ENCODE peak calls at places on chromosomes 5 and 9, in nine cellular contexts. B, J, O, Q, W, Y, P, C and R are unnamed samples. For H3K36me3, the result is how much of the 10 kb centered on the place peaks cover.

GRCh38 chr9:134320916-134321570 is 5.2 kb upstream of the RXRA start:
- DNase-seq in B (no peak), J (no peak), O (peak), Q (no peak), W (peak), Y (peak), P (peak), C (peak), R (no peak)

GRCh38 chr5:72137826-72138409 is 30.6 kb downstream of the MAP1B start:
- DNase-seq in B (no peak), J (no peak), O (no peak), Q (no peak), W (no peak), Y (no peak), P (no peak), C (no peak), R (no peak)

GRCh38 chr9:92746567-92747458 is 17.8 kb downstream of the BICD2 start:
- DNase-seq in B (no peak), J (no peak), O (no peak), Q (peak), W (no peak), Y (no peak), P (no peak), C (no peak), R (no peak)

GRCh38 chr5:81749562-81750307 is 1.2 kb downstream of the SSBP2 start:
- DNase-seq in B (peak), J (peak), O (peak), Q (no peak), W (peak), Y (peak), P (peak), C (peak), R (peak)

GRCh38 chr9:79707589-79707988 is 135.8 kb downstream of the TLE4 start:
- DNase-seq in B (no peak), J (no peak), O (no peak), Q (no peak), W (no peak), Y (no peak), P (no peak), C (no peak), R (no peak)

GRCh38 chr5:1417586-1418225 is 27.5 kb downstream of the SLC6A3 start:
- DNase-seq in B (no peak), J (no peak), O (no peak), Q (no peak), W (peak), Y (no peak), P (no peak), C (peak), R (no peak)

GRCh38 chr9:135592625-135593024 is 31.1 kb downstream of the PAEP start:
- DNase-seq in B (peak), J (no peak), O (no peak), Q (no peak), W (peak), Y (no peak), P (no peak), C (peak), R (no peak)

GRCh38 chr9:31355965-31356364 is 1028.5 kb upstream of the ACO1 start:
- DNase-seq in B (no peak), J (no peak), O (no peak), Q (no peak), W (no peak), Y (no peak), P (no peak), C (no peak), R (no peak)

GRCh38 chr9:87039809-87040392 is 92.6 kb upstream of the GAS1 start:
- DNase-seq in B (no peak), J (no peak), O (no peak), Q (peak), W (no peak), Y (no peak), P (no peak), C (no peak), R (no peak)

GRCh38 chr5:158287643-158288228 is 428.8 kb upstream of the CLINT1 start:
- DNase-seq in B (no peak), J (no peak), O (peak), Q (peak), W (no peak), Y (no peak), P (no peak), C (no peak), R (no peak)

GRCh38 chr5:173888473-173889135 is 455 bp downstream of the CPEB4 start:
- DNase-seq in B (peak), J (peak), O (no peak), Q (no peak), W (peak), Y (peak), P (peak), C (peak), R (peak)

GRCh38 chr9:99833735-99834134 is 12.1 kb downstream of the NR4A3 start:
- DNase-seq in B (no peak), J (no peak), O (no peak), Q (no peak), W (no peak), Y (no peak), P (no peak), C (no peak), R (no peak)

GRCh38 chr5:139181835-139182452 is 16.2 kb downstream of the SIL1 start:
- DNase-seq in B (peak), J (no peak), O (no peak), Q (peak), W (no peak), Y (no peak), P (no peak), C (no peak), R (no peak)

GRCh38 chr5:15968994-15969393 is 210.6 kb downstream of the MARCHF11 start:
- DNase-seq in B (no peak), J (no peak), O (no peak), Q (no peak), W (no peak), Y (no peak), P (no peak), C (no peak), R (no peak)

GRCh38 chr5:73447234-73448071 is 1.1 kb downstream of the FOXD1 start:
- DNase-seq in B (peak), J (peak), O (peak), Q (peak), W (peak), Y (no peak), P (peak), C (no peak), R (no peak)

GRCh38 chr5:2282034-2282690 is 399.4 kb upstream of the IRX4 start:
- DNase-seq in B (no peak), J (no peak), O (no peak), Q (no peak), W (no peak), Y (no peak), P (peak), C (no peak), R (no peak)

GRCh38 chr5:90644132-90644531 is 85.5 kb downstream of the ADGRV1 start:
- DNase-seq in B (no peak), J (no peak), O (no peak), Q (no peak), W (no peak), Y (no peak), P (no peak), C (no peak), R (no peak)

GRCh38 chr5:151448038-151448985 is 909 bp downstream of the SLC36A1 start:
- DNase-seq in B (peak), J (peak), O (peak), Q (no peak), W (peak), Y (peak), P (peak), C (peak), R (no peak)

GRCh38 chr5:40720071-40720470 is 35.7 kb downstream of the TTC33 start:
- DNase-seq in B (no peak), J (no peak), O (no peak), Q (no peak), W (no peak), Y (no peak), P (no peak), C (no peak), R (no peak)

GRCh38 chr5:40716590-40716989 is 36.9 kb downstream of the PTGER4 start:
- DNase-seq in B (no peak), J (no peak), O (no peak), Q (no peak), W (no peak), Y (no peak), P (no peak), C (no peak), R (no peak)

GRCh38 chr5:40717281-40717680 is 37.6 kb downstream of the PTGER4 start:
- DNase-seq in B (no peak), J (no peak), O (no peak), Q (peak), W (no peak), Y (no peak), P (no peak), C (no peak), R (no peak)

GRCh38 chr5:40716000-40716399 is 36.3 kb downstream of the PTGER4 start:
- DNase-seq in B (no peak), J (peak), O (no peak), Q (no peak), W (no peak), Y (no peak), P (no peak), C (no peak), R (no peak)
- TF ChIP-seq CTCF in B (peak), J (peak), O (no peak), Q (peak), W (no peak), Y (no peak), P (peak), C (no peak), R (peak)

GRCh38 chr9:37534901-37535300 is 41.3 kb downstream of the FBXO10 start:
- DNase-seq in B (no peak), J (no peak), O (no peak), Q (no peak), W (no peak), Y (no peak), P (peak), C (no peak), R (no peak)
- H3K36me3 ChIP-seq in B (half or more), J (under half), O (under half), Q (under half), W (under half), Y (under half), P (under half), C (under half), R (under half)

DNA sequence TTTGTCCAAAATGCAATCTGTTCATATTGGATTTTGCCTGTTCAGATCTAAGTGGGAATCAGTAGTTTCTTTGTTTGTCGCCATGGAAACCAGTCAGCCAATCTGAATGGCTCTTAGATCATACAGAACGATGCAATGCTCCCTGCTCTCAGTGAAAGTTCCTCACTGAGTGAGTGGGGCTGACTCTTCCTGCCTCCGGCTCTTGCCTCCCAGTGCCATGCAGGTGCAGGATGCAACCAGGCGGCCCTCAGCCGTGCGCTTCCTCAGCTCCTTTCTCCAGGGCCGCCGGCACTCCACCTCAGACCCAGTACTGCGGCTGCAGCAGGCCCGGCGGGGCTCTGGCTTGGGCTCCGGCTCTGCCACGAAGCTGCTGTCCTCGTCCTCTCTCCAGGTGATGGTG is at the start of gene PTPDC1:
- DNase-seq in B (peak), J (peak), O (no peak), Q (peak), W (no peak), Y (no peak), P (peak), C (no peak), R (no peak)
- H3K4me3 ChIP-seq in B (no peak), J (peak), O (peak), Q (no peak), W (no peak), Y (no peak), P (peak), C (no peak), R (no peak)

DNA sequence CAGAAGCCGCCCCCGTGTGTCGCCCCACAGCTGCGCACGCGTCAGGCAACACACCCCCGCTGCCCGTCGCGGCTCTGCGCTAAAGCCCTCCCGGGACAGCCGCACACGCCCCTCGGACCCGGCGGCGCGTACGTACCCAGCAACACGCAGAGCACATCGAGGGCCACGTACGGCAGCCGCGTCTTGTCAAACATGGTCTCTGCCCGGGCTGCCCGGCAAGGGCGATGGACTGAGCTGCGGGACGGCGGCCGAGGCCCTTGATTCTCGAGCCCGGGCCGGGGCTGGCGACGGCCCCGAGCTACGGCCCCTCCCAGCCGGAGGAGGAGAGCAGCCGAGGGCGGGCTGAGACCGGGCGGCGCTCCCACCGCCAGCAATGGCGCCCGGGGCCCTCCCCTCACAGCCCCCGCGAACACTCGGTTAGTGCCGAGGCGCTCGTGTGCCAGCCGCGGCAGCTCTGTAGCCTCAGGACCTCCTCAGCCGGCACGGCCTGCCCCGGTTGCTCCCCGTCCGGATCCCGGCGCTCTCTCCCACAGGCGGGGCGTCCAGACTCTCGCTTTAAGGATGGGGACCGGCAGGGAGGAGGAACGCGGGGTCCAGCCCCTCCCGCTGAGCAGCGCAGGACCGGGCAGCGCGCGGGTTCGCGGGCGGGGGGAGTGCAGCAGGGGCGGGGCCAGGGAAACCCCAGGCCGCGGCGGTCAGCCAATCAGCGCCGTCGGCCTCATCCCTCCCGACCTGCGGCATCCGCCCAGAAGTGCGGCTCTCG is at the start of gene PLPP1:
- DNase-seq in B (peak), J (peak), O (peak), Q (peak), W (peak), Y (peak), P (peak), C (peak), R (peak)
- TF ChIP-seq CTCF in B (no peak), J (peak), O (no peak), Q (no peak), W (no peak), Y (peak), P (no peak), C (no peak), R (no peak)

GRCh38 chr5:28403846-28404245 is 1365.5 kb upstream of the CDH9 start:
- DNase-seq in B (no peak), J (peak), O (no peak), Q (peak), W (no peak), Y (no peak), P (peak), C (no peak), R (no peak)
- H3K36me3 ChIP-seq in B (under half), J (under half), O (under half), Q (under half), W (under half), Y (under half), P (under half), C (under half), R (under half)

DNA sequence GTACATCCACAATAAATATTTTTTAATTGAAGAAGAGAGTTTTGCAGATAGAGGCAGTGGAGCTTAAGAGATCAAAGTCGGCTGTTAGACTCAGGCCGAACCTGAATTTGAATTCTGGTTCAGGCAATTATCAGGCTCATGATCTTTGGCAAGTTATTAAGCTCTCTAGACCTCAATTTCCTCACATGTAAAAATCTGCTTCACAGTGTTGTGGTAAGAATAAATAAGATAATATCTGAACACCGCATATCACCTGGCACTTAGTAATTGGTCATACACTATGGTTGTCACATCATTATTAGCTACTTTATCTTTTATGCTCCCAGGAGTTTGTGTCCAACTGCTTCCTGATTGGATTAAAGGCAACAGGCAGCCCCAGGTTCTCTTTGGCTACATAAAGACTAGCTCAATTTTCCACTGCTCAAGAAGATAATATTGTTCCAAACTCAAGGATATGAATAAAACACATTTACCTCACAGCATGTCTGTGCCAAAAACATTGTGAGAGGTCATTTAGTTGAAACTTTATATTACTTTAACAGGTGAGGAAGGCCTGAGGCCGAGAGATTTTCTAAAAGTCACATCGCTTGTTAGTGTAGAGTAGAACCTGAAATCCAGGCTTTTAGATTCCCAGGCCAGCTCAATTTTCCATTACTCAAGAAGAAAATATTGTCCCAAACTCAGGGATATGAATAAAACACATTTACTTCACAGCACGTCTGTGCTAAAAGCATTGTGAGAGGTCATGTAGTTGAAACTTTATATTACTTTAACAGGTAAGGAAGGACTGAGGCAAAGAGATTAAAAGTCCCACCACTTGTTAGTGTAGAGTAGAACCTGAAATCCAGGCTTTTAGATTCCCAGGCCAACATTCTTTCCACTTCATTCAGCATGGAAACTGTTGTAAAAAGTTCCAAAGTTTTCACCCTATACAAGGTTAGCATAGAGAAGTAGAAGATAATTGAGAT is 289.1 kb upstream of the PTGER4 start:
- DNase-seq in B (no peak), J (no peak), O (no peak), Q (no peak), W (no peak), Y (no peak), P (no peak), C (no peak), R (no peak)
- H3K4me3 ChIP-seq in B (no peak), J (no peak), O (no peak), Q (no peak), W (no peak), Y (no peak), P (no peak), C (no peak), R (no peak)